ENCODE peak calls at places on chromosomes 16 and 17, in six cellular contexts. Z is activated T-helper 1 cell treated with anti-CD3 and anti-CD28 coated beads, Interleukin-12 subunit alpha, Interleukin-12 subunit beta, Interleukin-2, Interleukin-4 antibody, amounts not matched to agents 30 ng/mL and 10 ng/mL and 1 ng/mL, durations not matched to agents 14 hours and 24 hours and 36 hours; N is AG10803; X is naive thymus-derived CD8-positive, alpha-beta T cell; P is A172; V is GM04503. S is an unnamed sample.

GRCh38 chr16:177394-177822 is 928 bp downstream of the HBA1 start:
- DNase-seq in Z (no peak), N (no peak), X (no peak), P (no peak), V (no peak), S (no peak)

GRCh38 chr17:83201206-83202001 is 122.0 kb downstream of the METRNL start:
- DNase-seq in Z (peak), N (no peak), X (no peak), P (no peak), V (no peak), S (no peak)

GRCh38 chr16:820730-821129 is 20.2 kb upstream of the GNG13 start:
- DNase-seq in Z (no peak), N (no peak), X (no peak), P (no peak), V (no peak), S (no peak)

GRCh38 chr17:61380217-61380835 is 19.3 kb upstream of the TBX2 start:
- DNase-seq in Z (no peak), N (no peak), X (no peak), P (no peak), V (no peak), S (no peak)

GRCh38 chr17:58039975-58040374 is 32.9 kb upstream of the SRSF1 start:
- DNase-seq in Z (no peak), N (no peak), X (no peak), P (no peak), V (no peak), S (no peak)

GRCh38 chr16:20814761-20815160 is 8.4 kb downstream of the REXO5 start:
- DNase-seq in Z (no peak), N (no peak), X (no peak), P (peak), V (no peak), S (no peak)

GRCh38 chr17:50514936-50515702 is 6.9 kb downstream of the MYCBPAP start:
- DNase-seq in Z (no peak), N (peak), X (no peak), P (no peak), V (no peak), S (peak)

GRCh38 chr16:2779151-2779920 is 2.3 kb upstream of the ELOB start:
- DNase-seq in Z (no peak), N (no peak), X (no peak), P (no peak), V (no peak), S (no peak)

GRCh38 chr17:19977360-19978205 is at the start of gene AKAP10:
- DNase-seq in Z (peak), N (peak), X (peak), P (peak), V (peak), S (peak)

GRCh38 chr17:16918443-16918842 is 53.5 kb downstream of the TNFRSF13B start:
- DNase-seq in Z (no peak), N (no peak), X (no peak), P (no peak), V (no peak), S (no peak)

S was measured in fibroblast of gingiva.